ENCODE peak calls at places on chromosomes 6 and 20, in five cellular contexts. I is K562, W is HepG2, P is GM12878, C is H1. B is an unnamed sample.

GRCh38 chr6:111208928-111209327 is 121.6 kb downstream of the SLC16A10 start:
- DNase-seq in C (no peak), W (peak; percentile 25), P (no peak), I (no peak), B (no peak)

GRCh38 chr6:27091661-27092315 is 155.7 kb upstream of the PRSS16 start:
- DNase-seq in C (peak; percentile 72), I (peak; percentile 87), W (peak; percentile 66), P (peak; percentile 54), B (peak; percentile 86)

GRCh38 chr6:109455502-109456282 is at the start of gene MICAL1:
- DNase-seq in C (peak; percentile 84), I (peak; percentile 87), P (peak; percentile 45), W (peak; percentile 30), B (no peak)

GRCh38 chr6:43395822-43396221 is 26.4 kb upstream of the ZNF318 start:
- DNase-seq in W (no peak), C (no peak), I (no peak), P (no peak), B (no peak)

GRCh38 chr6:45378324-45378926 is 691 bp upstream of the SUPT3H start:
- DNase-seq in P (no peak), W (no peak), C (no peak), I (no peak), B (no peak)

GRCh38 chr6:26249709-26249958 is 115.4 kb upstream of the BTN3A2 start:
- DNase-seq in P (peak; percentile 58), W (no peak), C (no peak), I (no peak), B (no peak)

GRCh38 chr6:8246403-8246802 is 144.1 kb upstream of the EEF1E1 start:
- DNase-seq in C (no peak), I (no peak), W (no peak), P (no peak), B (no peak)

GRCh38 chr6:169046483-169047192 is 207.0 kb downstream of the THBS2 start:
- DNase-seq in C (no peak), I (no peak), P (no peak), W (no peak), B (no peak)

GRCh38 chr6:15520616-15521203 is 142.1 kb downstream of the DTNBP1 start:
- DNase-seq in P (no peak), C (no peak), W (no peak), I (no peak), B (no peak)

GRCh38 chr20:46605978-46606816 is 45.1 kb downstream of the SLC13A3 start:
- DNase-seq in W (no peak), I (no peak), C (no peak), P (no peak), B (no peak)

GRCh38 chr20:8215516-8215915 is 83.5 kb downstream of the PLCB1 start:
- DNase-seq in P (no peak), W (no peak), I (no peak), C (no peak), B (no peak)

GRCh38 chr20:46368902-46369268 is 37.5 kb downstream of the ELMO2 start:
- DNase-seq in W (no peak), P (no peak), I (no peak), C (no peak), B (no peak)

GRCh38 chr6:106658469-106658868 is 29.1 kb downstream of the QRSL1 start:
- DNase-seq in I (no peak), P (no peak), C (no peak), W (no peak), B (peak; percentile 3)

GRCh38 chr6:15322781-15323536 is 77.1 kb downstream of the JARID2 start:
- DNase-seq in P (no peak), W (no peak), I (no peak), C (peak; percentile 43), B (peak; percentile 16)

GRCh38 chr6:79604583-79605037 is 26.5 kb upstream of the SH3BGRL2 start:
- DNase-seq in C (no peak), P (no peak), W (peak; percentile 95), I (peak; percentile 74), B (no peak)

GRCh38 chr6:165910184-165910583 is 247.1 kb upstream of the PDE10A start:
- DNase-seq in C (no peak), I (no peak), W (no peak), P (no peak), B (no peak)

GRCh38 chr20:17643531-17644188 is 38.4 kb downstream of the RRBP1 start:
- DNase-seq in W (no peak), C (no peak), P (no peak), I (no peak), B (no peak)

GRCh38 chr6:117233146-117233545 is 32.2 kb upstream of the VGLL2 start:
- DNase-seq in P (no peak), C (no peak), I (no peak), W (no peak), B (no peak)

GRCh38 chr20:59033616-59034165 is 1.6 kb upstream of the ATP5F1E start:
- DNase-seq in P (no peak), C (no peak), I (no peak), W (no peak), B (no peak)

GRCh38 chr6:12150812-12151432 is 138.8 kb downstream of the HIVEP1 start:
- DNase-seq in W (peak; percentile 38), I (peak; percentile 25), P (no peak), C (peak; percentile 67), B (peak; percentile 19)

GRCh38 chr20:8670900-8671229 is 398.0 kb upstream of the PLCB4 start:
- DNase-seq in C (no peak), W (no peak), P (no peak), I (no peak), B (no peak)

GRCh38 chr6:17988422-17988944 is 1.0 kb upstream of the KIF13A start:
- DNase-seq in W (peak; percentile 16), P (no peak), I (no peak), C (peak; percentile 29), B (no peak)

GRCh38 chr20:2873747-2874041 is 413 bp downstream of the PTPRA start:
- DNase-seq in W (peak; percentile 55), C (peak; percentile 83), I (no peak), P (no peak), B (no peak)

GRCh38 chr6:150928882-150929281 is 63.4 kb downstream of the MTHFD1L start:
- DNase-seq in W (no peak), I (peak; percentile 35), P (no peak), C (no peak), B (no peak)

GRCh38 chr6:35678814-35679213 is 9.9 kb downstream of the FKBP5 start:
- DNase-seq in P (no peak), I (no peak), W (no peak), C (no peak), B (no peak)

GRCh38 chr20:36439040-36439730 is 102.1 kb upstream of the MYL9 start:
- DNase-seq in C (peak; percentile 96), I (peak; percentile 64), W (peak; percentile 59), P (no peak), B (peak; percentile 32)

GRCh38 chr6:28789553-28790083 is 134.2 kb downstream of the TRIM27 start:
- DNase-seq in P (no peak), W (peak; percentile 80), I (peak; percentile 62), C (peak; percentile 83), B (peak; percentile 68)

GRCh38 chr6:99412065-99412464 is 13.0 kb downstream of the PNISR start:
- DNase-seq in C (no peak), W (no peak), I (no peak), P (no peak), B (no peak)

GRCh38 chr20:20198011-20198410 is 145.7 kb downstream of the CFAP61 start:
- DNase-seq in C (no peak), P (no peak), I (no peak), W (no peak), B (no peak)

GRCh38 chr20:32674362-32674789 is 635 bp upstream of the C20orf203 start:
- DNase-seq in C (peak; percentile 83), P (no peak), W (peak; percentile 64), I (peak; percentile 83), B (peak; percentile 40)
- TF ChIP-seq SRF in C (no peak), P (no peak), W (no peak), I (peak; percentile 39), B (no peak)

DNA sequence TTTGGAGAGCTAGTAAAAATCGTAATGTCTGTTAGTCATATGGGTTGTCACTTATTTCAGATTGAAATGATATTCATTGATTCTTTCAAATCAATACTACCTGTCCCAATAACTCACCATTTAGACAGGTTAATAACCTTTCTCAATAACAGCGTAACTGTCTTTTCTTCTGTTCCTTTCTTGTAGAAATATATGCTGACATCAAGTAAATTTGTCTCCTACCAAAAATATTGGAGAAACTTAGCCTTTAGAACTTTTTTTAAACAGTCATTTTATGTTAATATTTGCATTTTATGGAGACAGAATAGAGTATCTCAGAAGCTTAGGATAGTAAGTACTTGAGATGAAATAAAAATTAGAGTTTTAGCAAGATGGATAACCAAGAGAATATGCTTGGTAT is 278.2 kb downstream of the UST start:
- DNase-seq in W (no peak), P (no peak), I (no peak), C (no peak), B (no peak)
- TF ChIP-seq SRF in W (no peak), P (no peak), I (no peak), C (no peak), B (no peak)

GRCh38 chr6:78438135-78438534 is 429.2 kb upstream of the IRAK1BP1 start:
- DNase-seq in I (no peak), C (no peak), W (no peak), P (no peak), B (no peak)

GRCh38 chr6:78436335-78436734 is 431.0 kb upstream of the IRAK1BP1 start:
- DNase-seq in I (no peak), P (no peak), W (peak; percentile 1), C (no peak), B (peak; percentile 19)
- TF ChIP-seq SRF in I (no peak), P (no peak), W (no peak), C (no peak), B (no peak)

GRCh38 chr6:21500894-21501293 is 92.7 kb upstream of the SOX4 start:
- DNase-seq in W (no peak), I (no peak), C (no peak), P (no peak), B (no peak)
- TF ChIP-seq SRF in W (no peak), I (no peak), C (no peak), P (no peak), B (no peak)

GRCh38 chr20:54021446-54022235 is 48.8 kb downstream of the BCAS1 start:
- DNase-seq in P (no peak), C (no peak), I (no peak), W (no peak), B (no peak)
- TF ChIP-seq SRF in P (no peak), C (no peak), I (no peak), W (no peak), B (no peak)

DNA sequence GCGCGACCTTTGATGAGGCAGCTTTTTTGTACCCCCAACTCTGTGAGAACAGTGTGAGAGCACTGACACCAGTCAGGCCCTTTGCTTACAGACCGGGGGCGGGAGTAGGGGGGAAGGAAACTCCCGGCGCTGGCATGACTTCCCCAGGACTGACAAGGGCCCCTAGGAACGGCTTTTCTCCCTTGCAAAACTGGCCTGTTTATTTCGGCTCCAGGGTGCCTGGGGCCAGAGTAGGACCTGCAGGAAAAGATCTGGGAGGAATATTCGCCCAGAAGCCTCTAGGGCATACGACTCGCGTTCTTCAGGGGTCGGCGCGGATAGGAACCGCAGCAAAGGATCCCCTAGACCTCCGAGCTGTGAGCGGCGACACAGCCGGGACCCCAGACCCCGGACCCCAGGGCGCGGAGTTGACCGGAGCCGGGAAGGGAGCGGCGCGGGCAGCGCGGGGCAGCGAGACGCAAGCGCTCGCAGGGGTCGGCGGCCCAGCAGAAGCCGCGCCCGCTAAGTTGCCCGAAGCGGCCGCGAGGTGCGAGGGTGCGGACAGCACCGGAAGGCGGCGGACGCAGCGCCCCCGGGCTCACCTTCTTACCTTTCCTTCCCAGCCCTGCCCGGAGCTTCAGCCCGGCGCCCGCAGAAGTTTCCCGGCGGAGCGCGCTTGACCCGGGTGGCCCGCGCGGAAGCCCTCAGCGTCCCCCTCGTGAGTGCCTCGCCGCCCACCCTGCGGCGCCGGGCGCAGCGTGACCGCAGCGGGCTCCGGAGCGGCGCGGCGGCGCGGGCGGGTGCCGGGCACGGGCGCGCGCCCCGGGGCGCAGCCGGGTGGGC is at the start of gene POPDC3:
- DNase-seq in C (peak; percentile 79), I (no peak), W (no peak), P (no peak), B (no peak)
- TF ChIP-seq SRF in C (no peak), I (no peak), W (no peak), P (no peak), B (no peak)

B was measured in HCT116.